ENCODE peak calls at places on chromosomes 2 and 18, in eight cellular contexts. H, A, L, O, D, P, V and Z are unnamed samples.
A peak's percentile ranks its signal among the peaks of the same experiment; 100 is the strongest.

GRCh38 chr2:190653931-190654330 is 5.0 kb downstream of the NAB1 start:
- DNase-seq in V (no peak), D (no peak), P (no peak), A (no peak), H (no peak), O (no peak), L (no peak), Z (no peak)

GRCh38 chr2:185785851-185786473 is 47.4 kb downstream of the FSIP2 start:
- DNase-seq in L (no peak), D (no peak), H (no peak), A (no peak), V (no peak), O (no peak), P (no peak), Z (no peak)

GRCh38 chr18:40868110-40868858 is 1086.8 kb upstream of the PIK3C3 start:
- DNase-seq in A (peak; percentile 69), V (no peak), L (peak; percentile 88), D (peak; percentile 15), P (peak; percentile 79), H (no peak), O (no peak), Z (peak; percentile 81)

GRCh38 chr2:73173781-73174180 is 28.6 kb upstream of the NOTO start:
- DNase-seq in V (no peak), D (no peak), P (no peak), H (no peak), A (no peak), O (no peak), L (no peak), Z (no peak)

GRCh38 chr2:61275575-61276184 is 113.7 kb downstream of the C2orf74 start:
- DNase-seq in P (no peak), O (no peak), V (no peak), D (no peak), A (no peak), H (no peak), L (no peak), Z (no peak)

GRCh38 chr18:36628435-36629094 is 200.2 kb downstream of the TPGS2 start:
- DNase-seq in H (no peak), P (no peak), A (no peak), V (no peak), D (no peak), L (peak; percentile 72), O (peak; percentile 84), Z (peak; percentile 31)

GRCh38 chr2:145744541-145745386 is 1224.8 kb upstream of the ZEB2 start:
- DNase-seq in O (peak; percentile 28), P (no peak), L (peak; percentile 93), H (no peak), V (no peak), A (peak; percentile 52), D (no peak), Z (peak; percentile 95)

GRCh38 chr2:42304059-42304713 is 56.8 kb downstream of the COX7A2L start:
- DNase-seq in L (no peak), A (no peak), H (no peak), P (no peak), D (no peak), V (no peak), O (no peak), Z (no peak)

GRCh38 chr2:120239488-120240287 is 13.0 kb upstream of the RALB start:
- DNase-seq in O (peak; percentile 83), P (peak; percentile 68), L (peak; percentile 82), A (peak; percentile 43), V (no peak), H (no peak), D (peak; percentile 92), Z (peak; percentile 90)

GRCh38 chr2:239494578-239494977 is 93.8 kb upstream of the HDAC4 start:
- DNase-seq in V (no peak), H (no peak), D (no peak), P (no peak), L (no peak), O (no peak), A (no peak), Z (no peak)

GRCh38 chr2:126976721-126977328 is 78.1 kb downstream of the TEX51 start:
- DNase-seq in H (no peak), P (no peak), D (no peak), A (no peak), V (no peak), O (no peak), L (no peak), Z (no peak)

GRCh38 chr2:226699321-226699720 is 100.3 kb downstream of the IRS1 start:
- DNase-seq in V (no peak), P (no peak), H (peak; percentile 87), L (peak; percentile 39), A (peak; percentile 77), O (peak; percentile 24), D (no peak), Z (no peak)

GRCh38 chr2:148970393-148970792 is 68.1 kb upstream of the LYPD6B start:
- DNase-seq in A (no peak), O (no peak), P (no peak), D (no peak), L (no peak), V (no peak), H (no peak), Z (no peak)

GRCh38 chr18:79588131-79588635 is 91.4 kb upstream of the CTDP1 start:
- DNase-seq in P (no peak), D (no peak), A (no peak), O (no peak), H (peak; percentile 81), V (no peak), L (no peak), Z (no peak)

GRCh38 chr2:162258686-162259085 is 15.4 kb upstream of the FAP start:
- DNase-seq in O (no peak), H (no peak), A (no peak), L (peak; percentile 37), P (no peak), V (no peak), D (no peak), Z (no peak)

GRCh38 chr2:71789556-71790219 is 336.3 kb downstream of the DYSF start:
- DNase-seq in V (no peak), L (no peak), D (no peak), O (no peak), P (no peak), H (peak; percentile 53), A (no peak), Z (no peak)

GRCh38 chr2:150110548-150110947 is 376.9 kb downstream of the RND3 start:
- DNase-seq in H (no peak), O (no peak), D (no peak), A (no peak), P (no peak), L (peak; percentile 34), V (no peak), Z (no peak)

GRCh38 chr2:113977060-113977659 is 87.3 kb downstream of the ACTR3 start:
- DNase-seq in A (no peak), H (no peak), D (peak; percentile 11), O (no peak), L (no peak), V (no peak), P (no peak), Z (no peak)

GRCh38 chr2:162839419-162839818 is 852 bp upstream of the KCNH7 start:
- DNase-seq in D (no peak), H (no peak), A (no peak), O (no peak), L (no peak), V (no peak), P (no peak), Z (no peak)

GRCh38 chr2:62406573-62407043 is 99.4 kb downstream of the TMEM17 start:
- DNase-seq in H (no peak), D (no peak), V (no peak), A (no peak), L (no peak), P (no peak), O (no peak), Z (no peak)

GRCh38 chr2:148927010-148927409 is 52.0 kb downstream of the KIF5C start:
- DNase-seq in A (no peak), D (no peak), O (no peak), P (no peak), H (no peak), L (no peak), V (peak; percentile 23), Z (no peak)

GRCh38 chr2:37780097-37780676 is 108.7 kb upstream of the CDC42EP3 start:
- DNase-seq in A (peak; percentile 42), P (no peak), O (no peak), D (no peak), H (no peak), V (no peak), L (peak; percentile 65), Z (peak; percentile 40)

GRCh38 chr2:191959209-191959608 is 112.3 kb upstream of the CAVIN2 start:
- DNase-seq in P (no peak), A (no peak), H (no peak), D (no peak), V (no peak), L (no peak), O (no peak), Z (no peak)

GRCh38 chr2:110993557-110994231 is 127.0 kb upstream of the BCL2L11 start:
- DNase-seq in P (no peak), V (no peak), A (no peak), O (no peak), D (peak; percentile 5), H (no peak), L (no peak), Z (no peak)

GRCh38 chr2:127066942-127067341 is 40.0 kb downstream of the BIN1 start:
- DNase-seq in O (peak; percentile 68), V (no peak), A (peak; percentile 64), L (no peak), H (peak; percentile 96), P (peak; percentile 89), D (no peak), Z (no peak)